ENCODE peak calls at places on chromosomes 2 and 18, in nine cellular contexts. M, A, P, G, I, J, S, Z and Y are unnamed samples.

GRCh38 chr2:85547859-85548607 is 9.1 kb downstream of the MAT2A start:
- DNase-seq in M (no peak), A (no peak), P (no peak), G (no peak), I (no peak), J (no peak), S (no peak), Z (no peak), Y (no peak)

GRCh38 chr18:74539289-74539688 is 5.0 kb downstream of the CNDP1 start:
- DNase-seq in M (no peak), A (peak; percentile 45), P (no peak), G (no peak), I (no peak), J (no peak), S (no peak), Z (no peak), Y (no peak)

GRCh38 chr2:121532347-121532766 is 1.7 kb downstream of the RNU4ATAC start:
- DNase-seq in M (no peak), A (no peak), P (no peak), G (no peak), I (peak; percentile 72), J (no peak), S (no peak), Z (no peak), Y (peak; percentile 19)

GRCh38 chr2:74041182-74041581 is 56.5 kb downstream of the TET3 start:
- DNase-seq in M (no peak), A (no peak), P (no peak), G (no peak), I (no peak), J (no peak), S (no peak), Z (no peak), Y (no peak)

GRCh38 chr18:48488388-48488850 is 50.4 kb upstream of the CTIF start:
- DNase-seq in M (peak; percentile 73), A (peak; percentile 88), P (peak; percentile 47), G (peak; percentile 9), I (peak; percentile 95), J (peak; percentile 82), S (peak; percentile 95), Z (no peak), Y (peak; percentile 77)

GRCh38 chr18:24685232-24685959 is 225.0 kb downstream of the HRH4 start:
- DNase-seq in M (no peak), A (no peak), P (no peak), G (no peak), I (no peak), J (no peak), S (no peak), Z (no peak), Y (no peak)

GRCh38 chr2:226609361-226609760 is 190.3 kb downstream of the IRS1 start:
- DNase-seq in M (no peak), A (no peak), P (no peak), G (no peak), I (peak; percentile 92), J (peak; percentile 20), S (no peak), Z (no peak), Y (peak; percentile 32)

GRCh38 chr2:127614731-127615130 is 31.2 kb upstream of the GPR17 start:
- DNase-seq in M (no peak), A (no peak), P (no peak), G (no peak), I (peak; percentile 10), J (peak; percentile 7), S (no peak), Z (no peak), Y (no peak)

GRCh38 chr2:168723494-168723893 is 78.9 kb upstream of the NOSTRIN start:
- DNase-seq in M (no peak), A (no peak), P (no peak), G (no peak), I (no peak), J (no peak), S (no peak), Z (no peak), Y (no peak)

GRCh38 chr2:85648619-85649018 is 19.4 kb downstream of the SFTPB start:
- DNase-seq in M (no peak), A (no peak), P (peak; percentile 33), G (peak; percentile 42), I (no peak), J (no peak), S (no peak), Z (no peak), Y (no peak)

GRCh38 chr2:98607104-98607503 is 1.2 kb downstream of the COA5 start:
- DNase-seq in M (no peak), A (no peak), P (no peak), G (no peak), I (no peak), J (no peak), S (no peak), Z (no peak), Y (no peak)

GRCh38 chr2:149650006-149650405 is 62.4 kb upstream of the MMADHC start:
- DNase-seq in M (no peak), A (no peak), P (no peak), G (no peak), I (peak; percentile 57), J (no peak), S (peak; percentile 14), Z (no peak), Y (no peak)

GRCh38 chr2:220417503-220417902 is 790.1 kb downstream of the SLC4A3 start:
- DNase-seq in M (no peak), A (no peak), P (no peak), G (peak; percentile 29), I (no peak), J (no peak), S (no peak), Z (no peak), Y (no peak)

GRCh38 chr2:1588994-1589611 is 155.2 kb downstream of the PXDN start:
- DNase-seq in M (peak; percentile 56), A (no peak), P (no peak), G (peak; percentile 40), I (peak; percentile 68), J (no peak), S (no peak), Z (no peak), Y (no peak)
- TF ChIP-seq CTCF in M (no peak), A (no peak), P (no peak), G (peak; percentile 18), I (peak; percentile 11), J (no peak), S (no peak), Z (no peak), Y (peak; percentile 31)

DNA sequence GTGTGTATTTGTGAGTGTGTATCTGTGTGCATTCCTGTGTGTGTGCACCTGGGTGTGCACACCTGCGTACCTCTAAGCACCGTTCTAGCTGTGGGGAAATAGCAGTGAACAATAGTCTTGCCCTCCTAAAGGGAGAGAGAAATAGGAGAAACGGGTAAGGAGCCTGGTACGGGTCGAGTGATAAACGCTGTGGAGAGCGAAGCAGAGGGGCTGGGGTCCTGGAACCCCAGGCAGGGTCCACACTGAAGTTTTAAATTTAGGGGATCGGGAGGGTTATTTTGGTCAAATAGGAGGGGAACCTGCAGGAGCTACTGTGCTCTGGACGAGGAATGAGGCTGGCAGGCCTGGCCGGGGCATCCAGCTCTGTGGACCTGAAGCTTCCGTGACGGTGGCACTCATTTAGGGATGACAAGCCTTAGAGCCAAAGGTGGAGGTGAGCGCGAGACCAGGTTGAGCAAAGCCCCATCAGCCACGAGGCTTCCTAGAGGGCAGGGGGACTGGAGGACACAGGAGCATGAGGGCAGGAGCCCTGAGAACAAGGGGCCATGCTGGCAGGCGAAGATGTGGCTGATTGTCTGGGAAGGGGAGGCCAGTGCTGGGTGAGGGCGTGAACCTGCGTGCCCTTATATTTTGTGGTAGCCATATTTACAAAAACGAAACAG is 188.0 kb downstream of the RTP5 start:
- DNase-seq in M (no peak), A (no peak), P (no peak), G (no peak), I (no peak), J (no peak), S (no peak), Z (no peak), Y (no peak)
- H3K4me1 ChIP-seq in M (no peaks in the 10 kb centered on the region), A (no peaks in the 10 kb centered on the region), P (no peaks in the 10 kb centered on the region), G (peaks cover under 1% of the 10 kb centered on the region), I (no peaks in the 10 kb centered on the region), J (no peaks in the 10 kb centered on the region), S (no peaks in the 10 kb centered on the region), Z (no peaks in the 10 kb centered on the region), Y (peaks cover 7% of the 10 kb centered on the region)

DNA sequence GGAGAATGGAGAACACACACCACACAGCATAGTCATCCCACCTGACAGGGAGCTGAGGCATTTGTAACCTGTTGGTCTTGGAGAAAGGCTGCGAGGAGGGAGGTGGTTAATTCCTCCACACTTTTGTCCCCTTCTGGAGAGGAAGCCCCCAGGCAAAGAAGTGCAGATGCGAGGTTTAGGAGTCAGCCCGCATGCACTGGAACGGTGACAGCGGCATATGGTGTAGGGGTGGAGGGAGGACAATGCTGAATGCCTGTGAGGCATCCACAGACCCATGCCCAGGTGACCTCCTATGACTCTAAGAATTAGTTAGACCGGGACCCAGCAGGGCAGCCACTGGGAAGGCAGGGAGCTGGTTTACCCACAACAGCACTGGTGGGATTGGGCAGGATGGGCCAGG is 12.2 kb downstream of the SPATA3 start:
- DNase-seq in M (no peak), A (no peak), P (no peak), G (no peak), I (no peak), J (no peak), S (no peak), Z (no peak), Y (no peak)
- H3K27me3 ChIP-seq in M (no peaks in the 10 kb centered on the region), A (no peaks in the 10 kb centered on the region), P (no peaks in the 10 kb centered on the region), G (no peaks in the 10 kb centered on the region), I (peaks cover 31% of the 10 kb centered on the region), J (no peaks in the 10 kb centered on the region), S (no peaks in the 10 kb centered on the region), Z (no peaks in the 10 kb centered on the region), Y (peaks cover 41% of the 10 kb centered on the region)

GRCh38 chr2:100004348-100004884 is 138.0 kb downstream of the AFF3 start:
- DNase-seq in M (no peak), A (no peak), P (no peak), G (no peak), I (no peak), J (no peak), S (no peak), Z (no peak), Y (no peak)
- TF ChIP-seq CTCF in M (no peak), A (no peak), P (no peak), G (no peak), I (no peak), J (no peak), S (no peak), Z (no peak), Y (no peak)

DNA sequence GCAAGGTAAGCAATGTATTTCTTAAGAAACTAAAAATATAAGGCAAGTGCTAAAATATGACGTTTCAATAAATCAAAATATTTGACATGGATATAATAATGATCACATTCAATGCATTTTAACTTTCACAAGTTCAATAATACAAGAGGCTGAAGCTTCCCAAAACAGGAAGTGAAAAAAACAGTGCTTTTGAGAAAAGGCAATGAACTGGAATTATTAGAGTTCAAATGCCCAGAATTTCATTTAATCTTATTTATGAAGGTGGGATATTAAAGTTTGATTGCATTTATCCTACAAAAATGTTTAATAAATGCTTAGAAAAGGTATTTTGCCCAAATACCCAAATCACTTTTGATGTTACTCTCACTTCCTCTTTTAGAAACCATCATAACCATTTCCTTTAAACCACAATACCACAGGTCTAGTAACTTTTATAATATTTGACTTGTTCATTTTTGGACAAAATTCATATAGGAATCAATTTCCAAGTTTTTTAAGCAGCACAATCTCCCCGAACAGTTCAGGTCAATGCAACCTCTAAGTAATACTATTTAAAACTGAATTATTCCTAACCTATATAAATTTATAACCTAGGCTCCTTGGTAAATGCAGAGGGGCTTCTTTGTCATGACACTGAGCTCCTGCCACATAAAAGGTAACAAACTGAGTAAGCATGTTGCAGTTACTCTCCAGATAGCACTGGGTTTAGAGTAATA is 2.1 kb downstream of the NCKAP1 start:
- DNase-seq in M (no peak), A (no peak), P (no peak), G (no peak), I (no peak), J (no peak), S (no peak), Z (no peak), Y (no peak)
- H3K4me1 ChIP-seq in M (peaks cover 36% of the 10 kb centered on the region), A (peaks cover 39% of the 10 kb centered on the region), P (no peaks in the 10 kb centered on the region), G (peaks cover 54% of the 10 kb centered on the region), I (peaks cover 22% of the 10 kb centered on the region), J (peaks cover 29% of the 10 kb centered on the region), S (peaks cover 10% of the 10 kb centered on the region), Z (peaks cover 29% of the 10 kb centered on the region), Y (peaks cover 26% of the 10 kb centered on the region)